ENCODE peak calls at places on chromosome 1, in nine cellular contexts. One of them, this sample, is unnamed. For H3K36me3, the result is how much of the 10 kb centered on the place peaks cover.

GRCh38 chr1:204417231-204417997 is 5.8 kb upstream of the PPP1R15B start:
- DNase-seq in Peyer's patch: peak
- DNase-seq in right lobe of liver: peak
- DNase-seq in heart left ventricle: no peak
- DNase-seq in stomach: peak
- DNase-seq in testis: peak
- DNase-seq in adrenal gland: peak
- DNase-seq in prostate gland: peak
- DNase-seq in GM12878: no peak
- DNase-seq in this sample: no peak

GRCh38 chr1:168235548-168235885 is 9.7 kb downstream of the SFT2D2 start:
- DNase-seq in Peyer's patch: no peak
- DNase-seq in right lobe of liver: no peak
- DNase-seq in heart left ventricle: no peak
- DNase-seq in stomach: no peak
- DNase-seq in testis: no peak
- DNase-seq in adrenal gland: no peak
- DNase-seq in prostate gland: no peak
- DNase-seq in GM12878: no peak
- DNase-seq in this sample: no peak

GRCh38 chr1:205619376-205619775 is 12.4 kb downstream of the ELK4 start:
- DNase-seq in Peyer's patch: no peak
- DNase-seq in right lobe of liver: no peak
- DNase-seq in heart left ventricle: no peak
- DNase-seq in stomach: no peak
- DNase-seq in testis: no peak
- DNase-seq in adrenal gland: no peak
- DNase-seq in prostate gland: no peak
- DNase-seq in GM12878: no peak
- DNase-seq in this sample: no peak

GRCh38 chr1:26175346-26175745 is 1.9 kb upstream of the CNKSR1 start:
- DNase-seq in Peyer's patch: no peak
- DNase-seq in right lobe of liver: no peak
- DNase-seq in heart left ventricle: no peak
- DNase-seq in stomach: no peak
- DNase-seq in testis: no peak
- DNase-seq in adrenal gland: no peak
- DNase-seq in prostate gland: no peak
- DNase-seq in GM12878: no peak
- DNase-seq in this sample: no peak

GRCh38 chr1:168861421-168862023 is 132.5 kb upstream of the DPT start:
- DNase-seq in Peyer's patch: no peak
- DNase-seq in right lobe of liver: no peak
- DNase-seq in heart left ventricle: no peak
- DNase-seq in stomach: no peak
- DNase-seq in testis: no peak
- DNase-seq in adrenal gland: no peak
- DNase-seq in prostate gland: no peak
- DNase-seq in GM12878: no peak
- DNase-seq in this sample: no peak

GRCh38 chr1:162942903-162943567 is 82.1 kb upstream of the CCDC190 start:
- DNase-seq in Peyer's patch: no peak
- DNase-seq in right lobe of liver: no peak
- DNase-seq in heart left ventricle: no peak
- DNase-seq in stomach: no peak
- DNase-seq in testis: no peak
- DNase-seq in adrenal gland: no peak
- DNase-seq in prostate gland: no peak
- DNase-seq in GM12878: no peak
- DNase-seq in this sample: no peak

GRCh38 chr1:209743145-209743482 is 12.7 kb upstream of the TRAF3IP3 start:
- DNase-seq in Peyer's patch: no peak
- DNase-seq in right lobe of liver: peak
- DNase-seq in heart left ventricle: no peak
- DNase-seq in stomach: peak
- DNase-seq in testis: peak
- DNase-seq in adrenal gland: peak
- DNase-seq in prostate gland: no peak
- DNase-seq in GM12878: no peak
- DNase-seq in this sample: no peak

GRCh38 chr1:167273027-167273800 is 52.5 kb downstream of the POU2F1 start:
- DNase-seq in Peyer's patch: no peak
- DNase-seq in right lobe of liver: no peak
- DNase-seq in heart left ventricle: no peak
- DNase-seq in stomach: no peak
- DNase-seq in testis: no peak
- DNase-seq in adrenal gland: no peak
- DNase-seq in prostate gland: no peak
- DNase-seq in GM12878: no peak
- DNase-seq in this sample: no peak

GRCh38 chr1:237267743-237268142 is 225.8 kb downstream of the RYR2 start:
- DNase-seq in Peyer's patch: no peak
- DNase-seq in right lobe of liver: no peak
- DNase-seq in heart left ventricle: no peak
- DNase-seq in stomach: no peak
- DNase-seq in testis: no peak
- DNase-seq in adrenal gland: no peak
- DNase-seq in prostate gland: no peak
- DNase-seq in GM12878: no peak
- DNase-seq in this sample: no peak

GRCh38 chr1:180936110-180937011 is 23.7 kb downstream of the KIAA1614 start:
- DNase-seq in Peyer's patch: no peak
- DNase-seq in right lobe of liver: no peak
- DNase-seq in heart left ventricle: no peak
- DNase-seq in stomach: no peak
- DNase-seq in testis: no peak
- DNase-seq in adrenal gland: no peak
- DNase-seq in prostate gland: no peak
- DNase-seq in GM12878: no peak
- DNase-seq in this sample: no peak

GRCh38 chr1:84260852-84261518 is 40.5 kb upstream of the SAMD13 start:
- DNase-seq in Peyer's patch: no peak
- DNase-seq in right lobe of liver: no peak
- DNase-seq in heart left ventricle: no peak
- DNase-seq in stomach: no peak
- DNase-seq in testis: no peak
- DNase-seq in adrenal gland: no peak
- DNase-seq in prostate gland: no peak
- DNase-seq in GM12878: no peak
- DNase-seq in this sample: no peak

GRCh38 chr1:115457295-115457694 is 119.2 kb upstream of the NGF start:
- DNase-seq in Peyer's patch: no peak
- DNase-seq in right lobe of liver: no peak
- DNase-seq in heart left ventricle: no peak
- DNase-seq in stomach: peak
- DNase-seq in testis: peak
- DNase-seq in adrenal gland: no peak
- DNase-seq in prostate gland: no peak
- DNase-seq in GM12878: no peak
- DNase-seq in this sample: no peak

GRCh38 chr1:214205053-214205452 is 75.9 kb upstream of the SMYD2 start:
- DNase-seq in Peyer's patch: no peak
- DNase-seq in right lobe of liver: no peak
- DNase-seq in heart left ventricle: no peak
- DNase-seq in stomach: no peak
- DNase-seq in testis: no peak
- DNase-seq in adrenal gland: no peak
- DNase-seq in prostate gland: no peak
- DNase-seq in GM12878: no peak
- DNase-seq in this sample: no peak

GRCh38 chr1:203860396-203860951 is 925 bp upstream of the SNRPE start:
- DNase-seq in Peyer's patch: peak
- DNase-seq in right lobe of liver: peak
- DNase-seq in heart left ventricle: peak
- DNase-seq in stomach: peak
- DNase-seq in testis: peak
- DNase-seq in adrenal gland: peak
- DNase-seq in prostate gland: peak
- DNase-seq in GM12878: no peak
- DNase-seq in this sample: no peak

GRCh38 chr1:229888157-229888556 is 178.9 kb upstream of the GALNT2 start:
- DNase-seq in Peyer's patch: no peak
- DNase-seq in right lobe of liver: no peak
- DNase-seq in heart left ventricle: no peak
- DNase-seq in stomach: no peak
- DNase-seq in testis: no peak
- DNase-seq in adrenal gland: no peak
- DNase-seq in prostate gland: no peak
- DNase-seq in GM12878: no peak
- DNase-seq in this sample: no peak

GRCh38 chr1:229888561-229889001 is 178.5 kb upstream of the GALNT2 start:
- DNase-seq in Peyer's patch: no peak
- DNase-seq in right lobe of liver: no peak
- DNase-seq in heart left ventricle: no peak
- DNase-seq in stomach: no peak
- DNase-seq in testis: peak
- DNase-seq in adrenal gland: no peak
- DNase-seq in prostate gland: no peak
- DNase-seq in GM12878: no peak
- DNase-seq in this sample: no peak

GRCh38 chr1:229887043-229887822 is 179.8 kb upstream of the GALNT2 start:
- DNase-seq in Peyer's patch: no peak
- DNase-seq in right lobe of liver: no peak
- DNase-seq in heart left ventricle: no peak
- DNase-seq in stomach: peak
- DNase-seq in testis: no peak
- DNase-seq in adrenal gland: no peak
- DNase-seq in prostate gland: no peak
- DNase-seq in GM12878: no peak
- DNase-seq in this sample: no peak

GRCh38 chr1:229891227-229891626 is 175.8 kb upstream of the GALNT2 start:
- DNase-seq in Peyer's patch: no peak
- DNase-seq in right lobe of liver: no peak
- DNase-seq in heart left ventricle: no peak
- DNase-seq in stomach: no peak
- DNase-seq in testis: no peak
- DNase-seq in adrenal gland: no peak
- DNase-seq in prostate gland: no peak
- DNase-seq in GM12878: no peak
- DNase-seq in this sample: no peak

GRCh38 chr1:229889031-229889517 is 178.0 kb upstream of the GALNT2 start:
- DNase-seq in Peyer's patch: no peak
- DNase-seq in right lobe of liver: no peak
- DNase-seq in heart left ventricle: no peak
- DNase-seq in stomach: no peak
- DNase-seq in testis: peak
- DNase-seq in adrenal gland: no peak
- DNase-seq in prostate gland: peak
- DNase-seq in GM12878: no peak
- DNase-seq in this sample: no peak
- H3K27ac ChIP-seq in Peyer's patch: no peak
- H3K27ac ChIP-seq in right lobe of liver: peak
- H3K27ac ChIP-seq in heart left ventricle: peak
- H3K27ac ChIP-seq in stomach: peak
- H3K27ac ChIP-seq in testis: peak
- H3K27ac ChIP-seq in adrenal gland: peak
- H3K27ac ChIP-seq in prostate gland: no peak
- H3K27ac ChIP-seq in GM12878: no peak
- H3K27ac ChIP-seq in this sample: peak

GRCh38 chr1:245735831-245736530 is 581.2 kb downstream of the KIF26B start:
- DNase-seq in Peyer's patch: no peak
- DNase-seq in right lobe of liver: no peak
- DNase-seq in heart left ventricle: no peak
- DNase-seq in stomach: no peak
- DNase-seq in testis: no peak
- DNase-seq in adrenal gland: no peak
- DNase-seq in prostate gland: no peak
- DNase-seq in GM12878: no peak
- DNase-seq in this sample: no peak
- TF ChIP-seq POLR2A in Peyer's patch: no peak
- TF ChIP-seq POLR2A in right lobe of liver: no peak
- TF ChIP-seq POLR2A in heart left ventricle: no peak
- TF ChIP-seq POLR2A in stomach: no peak
- TF ChIP-seq POLR2A in testis: no peak
- TF ChIP-seq POLR2A in adrenal gland: no peak
- TF ChIP-seq POLR2A in prostate gland: no peak
- TF ChIP-seq POLR2A in GM12878: no peak
- TF ChIP-seq POLR2A in this sample: no peak

GRCh38 chr1:231540847-231541246 is 12.4 kb downstream of the TSNAX start:
- DNase-seq in Peyer's patch: no peak
- DNase-seq in right lobe of liver: no peak
- DNase-seq in heart left ventricle: no peak
- DNase-seq in stomach: no peak
- DNase-seq in testis: no peak
- DNase-seq in adrenal gland: no peak
- DNase-seq in prostate gland: no peak
- DNase-seq in GM12878: no peak
- DNase-seq in this sample: no peak

GRCh38 chr1:231550448-231550781 is 21.9 kb downstream of the TSNAX start:
- DNase-seq in Peyer's patch: no peak
- DNase-seq in right lobe of liver: no peak
- DNase-seq in heart left ventricle: no peak
- DNase-seq in stomach: no peak
- DNase-seq in testis: no peak
- DNase-seq in adrenal gland: no peak
- DNase-seq in prostate gland: no peak
- DNase-seq in GM12878: no peak
- DNase-seq in this sample: no peak

GRCh38 chr1:231549733-231550447 is 21.4 kb downstream of the TSNAX start:
- DNase-seq in Peyer's patch: no peak
- DNase-seq in right lobe of liver: no peak
- DNase-seq in heart left ventricle: no peak
- DNase-seq in stomach: no peak
- DNase-seq in testis: no peak
- DNase-seq in adrenal gland: no peak
- DNase-seq in prostate gland: no peak
- DNase-seq in GM12878: no peak
- DNase-seq in this sample: no peak

GRCh38 chr1:231541842-231542241 is 13.4 kb downstream of the TSNAX start:
- DNase-seq in Peyer's patch: no peak
- DNase-seq in right lobe of liver: no peak
- DNase-seq in heart left ventricle: no peak
- DNase-seq in stomach: no peak
- DNase-seq in testis: no peak
- DNase-seq in adrenal gland: no peak
- DNase-seq in prostate gland: no peak
- DNase-seq in GM12878: no peak
- DNase-seq in this sample: no peak

GRCh38 chr1:231544943-231545592 is 16.6 kb downstream of the TSNAX start:
- DNase-seq in Peyer's patch: no peak
- DNase-seq in right lobe of liver: no peak
- DNase-seq in heart left ventricle: no peak
- DNase-seq in stomach: no peak
- DNase-seq in testis: no peak
- DNase-seq in adrenal gland: no peak
- DNase-seq in prostate gland: no peak
- DNase-seq in GM12878: no peak
- DNase-seq in this sample: no peak
- H3K36me3 ChIP-seq in Peyer's patch: under half
- H3K36me3 ChIP-seq in right lobe of liver: under half
- H3K36me3 ChIP-seq in heart left ventricle: under half
- H3K36me3 ChIP-seq in stomach: under half
- H3K36me3 ChIP-seq in testis: under half
- H3K36me3 ChIP-seq in adrenal gland: under half
- H3K36me3 ChIP-seq in prostate gland: under half
- H3K36me3 ChIP-seq in GM12878: under half
- H3K36me3 ChIP-seq in this sample: half or more

DNA sequence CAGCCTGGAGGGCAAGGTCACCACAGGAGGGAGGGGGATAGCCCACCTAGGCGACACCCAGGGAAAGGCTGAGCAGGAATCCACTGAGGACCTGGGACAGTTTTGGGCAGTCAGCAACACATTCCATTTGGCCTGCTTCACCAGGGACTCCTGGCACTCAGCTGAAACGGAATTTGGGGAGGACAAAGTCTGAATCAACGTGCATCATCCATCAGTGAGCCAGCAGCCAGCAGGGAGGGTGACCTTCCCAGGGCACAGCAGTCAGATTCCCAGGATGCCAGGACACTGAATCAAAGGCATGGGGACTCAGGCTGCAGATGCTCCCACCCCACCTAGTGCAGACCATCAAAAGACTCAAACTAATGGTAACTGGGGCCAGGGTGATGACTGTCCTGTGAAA is 4.6 kb downstream of the SH3BP5L start:
- DNase-seq in Peyer's patch: no peak
- DNase-seq in right lobe of liver: no peak
- DNase-seq in heart left ventricle: no peak
- DNase-seq in stomach: no peak
- DNase-seq in testis: no peak
- DNase-seq in adrenal gland: peak
- DNase-seq in prostate gland: no peak
- DNase-seq in GM12878: no peak
- DNase-seq in this sample: no peak
- H3K27ac ChIP-seq in Peyer's patch: no peak
- H3K27ac ChIP-seq in right lobe of liver: no peak
- H3K27ac ChIP-seq in heart left ventricle: no peak
- H3K27ac ChIP-seq in stomach: no peak
- H3K27ac ChIP-seq in testis: no peak
- H3K27ac ChIP-seq in adrenal gland: peak
- H3K27ac ChIP-seq in prostate gland: no peak
- H3K27ac ChIP-seq in GM12878: no peak
- H3K27ac ChIP-seq in this sample: no peak